ENCODE peak calls at places on chromosome 15, in nine cellular contexts. V is AML-193; E is choroid plexus epithelial cell; U is stimulated activated CD8-positive, alpha-beta memory T cell treated with anti-CD3 and anti-CD28 coated beads, Interleukin-7, amount 100 ng/mL, for 24 hours; F is activated CD8-positive, alpha-beta T cell treated with anti-CD3 and anti-CD28 coated beads, Interleukin-2, amount 10 ng/mL, durations not matched to agents 7 days and 5 days; Y is T-helper 9 cell; M is T1000; H is left lung; O is germinal center. B is an unnamed sample.

GRCh38 chr15:36941798-36942197 is 158.6 kb downstream of the MEIS2 start:
- DNase-seq in Y (no peak), V (no peak), F (no peak), M (no peak), O (no peak), H (no peak), U (no peak), E (no peak), B (no peak)

GRCh38 chr15:99755692-99756409 is 22.6 kb upstream of the LYSMD4 start:
- DNase-seq in E (peak), H (no peak), U (no peak), O (peak), F (peak), Y (no peak), V (peak), M (peak), B (no peak)

GRCh38 chr15:89820651-89821611 is 6.3 kb upstream of the ANPEP start:
- DNase-seq in O (no peak), E (peak), F (no peak), H (peak), U (no peak), Y (no peak), M (peak), V (no peak), B (no peak)

GRCh38 chr15:43187544-43188155 is 2.4 kb downstream of the CCNDBP1 start:
- DNase-seq in M (no peak), U (no peak), F (no peak), Y (no peak), O (peak), V (peak), H (no peak), E (peak), B (no peak)

GRCh38 chr15:77454956-77455355 is 34.3 kb downstream of the HMG20A start:
- DNase-seq in M (no peak), H (no peak), F (no peak), E (no peak), Y (no peak), V (no peak), O (no peak), U (no peak), B (no peak)

GRCh38 chr15:63545520-63545919 is 41.1 kb downstream of the USP3 start:
- DNase-seq in Y (no peak), M (no peak), O (no peak), E (no peak), F (no peak), V (no peak), U (no peak), H (no peak), B (no peak)

GRCh38 chr15:92393994-92394326 is 279 bp downstream of the ST8SIA2 start:
- DNase-seq in H (no peak), M (no peak), Y (no peak), V (no peak), E (no peak), U (no peak), O (no peak), F (no peak), B (no peak)

GRCh38 chr15:96209285-96209735 is 121.2 kb upstream of the NR2F2 start:
- DNase-seq in H (no peak), E (no peak), F (no peak), V (no peak), M (no peak), Y (no peak), U (no peak), O (no peak), B (no peak)

GRCh38 chr15:88061452-88061851 is 195.1 kb downstream of the NTRK3 start:
- DNase-seq in Y (no peak), M (no peak), E (no peak), F (no peak), O (no peak), H (no peak), U (no peak), V (no peak), B (no peak)

GRCh38 chr15:31326729-31327673 is at the start of gene KLF13:
- DNase-seq in V (peak), E (peak), Y (peak), F (peak), O (peak), H (no peak), U (no peak), M (no peak), B (peak)

GRCh38 chr15:74426404-74427281 is 7.1 kb downstream of the SEMA7A start:
- DNase-seq in U (no peak), O (no peak), Y (no peak), E (no peak), V (no peak), F (no peak), M (no peak), H (no peak), B (no peak)

GRCh38 chr15:47500823-47501222 is 216.5 kb upstream of the SEMA6D start:
- DNase-seq in O (no peak), U (no peak), Y (no peak), E (no peak), M (no peak), F (no peak), H (no peak), V (no peak), B (no peak)

GRCh38 chr15:87498545-87498944 is 758.0 kb downstream of the NTRK3 start:
- DNase-seq in O (no peak), V (no peak), U (no peak), H (no peak), M (peak), E (peak), F (no peak), Y (no peak), B (no peak)

GRCh38 chr15:88912500-88912921 is 668 bp downstream of the MFGE8 start:
- DNase-seq in U (no peak), H (no peak), Y (no peak), E (peak), V (no peak), F (no peak), M (no peak), O (no peak), B (peak)

GRCh38 chr15:36066757-36067156 is 512.7 kb upstream of the CDIN1 start:
- DNase-seq in V (no peak), E (no peak), U (no peak), M (no peak), F (no peak), Y (no peak), O (no peak), H (no peak), B (no peak)

GRCh38 chr15:58138106-58138505 is at the start of gene AQP9:
- DNase-seq in E (no peak), Y (no peak), V (no peak), O (no peak), H (no peak), U (no peak), F (no peak), M (no peak), B (no peak)

GRCh38 chr15:64844576-64845140 is 2.9 kb downstream of the PLEKHO2 start:
- DNase-seq in V (no peak), O (peak), E (no peak), U (no peak), M (no peak), F (peak), H (no peak), Y (no peak), B (no peak)

GRCh38 chr15:51830279-51830806 is 890 bp downstream of the TMOD3 start:
- DNase-seq in U (no peak), V (peak), H (no peak), Y (no peak), O (no peak), F (no peak), M (peak), E (peak), B (no peak)

GRCh38 chr15:73784299-73784698 is 31.1 kb upstream of the INSYN1 start:
- DNase-seq in H (no peak), U (no peak), Y (no peak), M (no peak), F (no peak), E (no peak), O (no peak), V (no peak), B (no peak)

GRCh38 chr15:101052681-101053121 is 133.5 kb downstream of the LRRK1 start:
- DNase-seq in H (peak), V (no peak), F (peak), M (no peak), E (no peak), U (no peak), O (no peak), Y (no peak), B (no peak)

GRCh38 chr15:40248006-40248783 is 9.3 kb downstream of the PAK6 start:
- DNase-seq in E (no peak), F (no peak), O (no peak), U (no peak), V (no peak), Y (no peak), M (no peak), H (peak), B (no peak)

GRCh38 chr15:84387086-84387485 is 151.5 kb downstream of the GOLGA6L4 start:
- DNase-seq in E (no peak), H (peak), O (no peak), F (no peak), Y (no peak), M (no peak), U (no peak), V (no peak), B (peak)

GRCh38 chr15:55546718-55547117 is 38.7 kb upstream of the DNAAF4 start:
- DNase-seq in U (no peak), V (no peak), E (no peak), H (no peak), O (no peak), M (no peak), F (no peak), Y (no peak), B (no peak)

GRCh38 chr15:77720617-77721016 is 87.9 kb upstream of the LINGO1 start:
- DNase-seq in E (no peak), U (no peak), Y (no peak), O (no peak), H (no peak), V (no peak), F (no peak), M (no peak), B (no peak)

GRCh38 chr15:67290319-67290718 is 35.7 kb downstream of the IQCH start:
- DNase-seq in M (no peak), O (no peak), F (no peak), Y (no peak), H (no peak), U (no peak), V (peak), E (peak), B (no peak)

GRCh38 chr15:57171414-57171813 is 204.9 kb upstream of the CGNL1 start:
- DNase-seq in E (no peak), H (no peak), V (peak), M (no peak), O (no peak), U (no peak), F (no peak), Y (no peak), B (no peak)

GRCh38 chr15:25847066-25847465 is 16.1 kb downstream of the ATP10A start:
- DNase-seq in U (no peak), Y (no peak), M (no peak), O (no peak), H (no peak), F (no peak), E (no peak), V (no peak), B (no peak)

GRCh38 chr15:24269166-24269571 is 406.4 kb upstream of the NPAP1 start:
- DNase-seq in E (no peak), U (no peak), M (no peak), Y (no peak), O (no peak), V (no peak), F (no peak), H (no peak), B (no peak)

B was measured in SJSA1.